ENCODE peak calls at places on chromosomes 2 and 18, in ten cellular contexts. T is suprapubic skin, X is Peyer's patch, L is OCI-LY7, Q is pancreas, H is upper lobe of left lung, I is SJSA1, J is IMR-90, K is heart left ventricle, M is fibroblast of lung. G is an unnamed sample. For H3K36me3, the result is how much of the 10 kb centered on the place peaks cover.

GRCh38 chr2:160432633-160433032 is 61.0 kb downstream of the RBMS1 start:
- DNase-seq in Q (no peak), K (no peak), T (no peak), L (no peak), J (peak), X (no peak), I (no peak), M (peak), H (no peak), G (no peak)

GRCh38 chr18:5542393-5543035 is 1.3 kb downstream of the EPB41L3 start:
- DNase-seq in K (peak), M (peak), X (no peak), Q (no peak), J (peak), T (peak), H (no peak), L (no peak), I (no peak), G (no peak)

GRCh38 chr18:37375181-37375580 is 190.4 kb downstream of the CELF4 start:
- DNase-seq in T (no peak), H (no peak), Q (no peak), I (no peak), X (no peak), K (no peak), J (no peak), M (no peak), L (no peak), G (no peak)

GRCh38 chr2:96770451-96770850 is 9.7 kb downstream of the CNNM4 start:
- DNase-seq in K (no peak), X (no peak), J (no peak), I (no peak), L (no peak), Q (no peak), T (no peak), H (no peak), M (no peak), G (no peak)

GRCh38 chr2:58460670-58461069 is 219.5 kb upstream of the FANCL start:
- DNase-seq in Q (no peak), I (no peak), L (no peak), T (no peak), M (no peak), H (no peak), J (no peak), X (no peak), K (no peak), G (no peak)

GRCh38 chr2:219532378-219532649 is 11.3 kb downstream of the CHPF start:
- DNase-seq in M (no peak), T (no peak), H (no peak), L (no peak), I (no peak), X (no peak), Q (no peak), K (no peak), J (no peak), G (no peak)

GRCh38 chr2:174561283-174562275 is 36.0 kb downstream of the WIPF1 start:
- DNase-seq in J (peak), I (no peak), M (peak), T (no peak), Q (peak), H (no peak), L (no peak), K (peak), X (no peak), G (no peak)

GRCh38 chr18:27447530-27447929 is 262.4 kb upstream of the CHST9 start:
- DNase-seq in L (no peak), I (no peak), T (no peak), K (no peak), J (no peak), Q (no peak), H (no peak), M (no peak), X (no peak), G (no peak)

GRCh38 chr2:96536445-96537065 is at the start of gene ARID5A:
- DNase-seq in T (peak), X (peak), K (peak), Q (peak), H (peak), J (peak), L (peak), M (peak), I (peak), G (peak)

GRCh38 chr2:74844752-74845151 is 10.8 kb downstream of the HK2 start:
- DNase-seq in J (no peak), I (no peak), M (no peak), X (no peak), K (no peak), L (no peak), Q (no peak), H (no peak), T (no peak), G (no peak)

GRCh38 chr2:173062806-173063205 is 12.8 kb upstream of the MAP3K20 start:
- DNase-seq in T (no peak), X (no peak), Q (no peak), I (no peak), K (no peak), M (no peak), H (no peak), L (no peak), J (peak), G (no peak)

GRCh38 chr2:226410212-226410611 is 389.4 kb downstream of the IRS1 start:
- DNase-seq in I (no peak), Q (no peak), H (no peak), X (no peak), K (no peak), M (peak), L (no peak), T (no peak), J (peak), G (no peak)

GRCh38 chr2:151051584-151052220 is 210.0 kb downstream of the RBM43 start:
- DNase-seq in X (no peak), M (peak), H (peak), Q (no peak), L (peak), I (peak), J (peak), T (no peak), K (peak), G (no peak)

GRCh38 chr2:147595200-147595599 is 249.6 kb upstream of the ACVR2A start:
- DNase-seq in H (no peak), X (no peak), T (no peak), J (no peak), M (no peak), K (peak), Q (no peak), I (no peak), L (no peak), G (no peak)

GRCh38 chr2:95024960-95025405 is 525 bp upstream of the MAL start:
- DNase-seq in X (no peak), I (no peak), L (no peak), J (no peak), Q (no peak), H (no peak), M (no peak), T (no peak), K (no peak), G (no peak)

GRCh38 chr18:77316013-77316412 is 66.4 kb downstream of the GALR1 start:
- DNase-seq in H (no peak), Q (no peak), I (no peak), K (no peak), M (no peak), L (no peak), T (no peak), J (no peak), X (no peak), G (no peak)

GRCh38 chr2:3172265-3172935 is 205.2 kb downstream of the EIPR1 start:
- DNase-seq in I (no peak), K (no peak), J (no peak), H (no peak), T (peak), M (no peak), X (no peak), Q (peak), L (no peak), G (no peak)

GRCh38 chr2:119947535-119947934 is 65.3 kb upstream of the EPB41L5 start:
- DNase-seq in J (no peak), H (peak), Q (no peak), L (no peak), I (no peak), T (no peak), K (no peak), M (no peak), X (no peak), G (no peak)

GRCh38 chr18:79877163-79878091 is 74.0 kb downstream of the SLC66A2 start:
- DNase-seq in T (peak), J (no peak), I (no peak), H (no peak), M (no peak), L (no peak), X (no peak), Q (peak), K (no peak), G (no peak)

GRCh38 chr18:59220784-59221765 is 1.1 kb downstream of the GRP start:
- DNase-seq in X (no peak), J (no peak), H (no peak), I (no peak), Q (peak), T (no peak), L (no peak), M (no peak), K (no peak), G (no peak)

GRCh38 chr2:28583899-28584553 is 88.2 kb downstream of the PLB1 start:
- DNase-seq in J (peak), T (peak), H (peak), Q (no peak), L (no peak), K (peak), X (no peak), I (peak), M (peak), G (no peak)

GRCh38 chr2:60602388-60602787 is 48.9 kb upstream of the BCL11A start:
- DNase-seq in J (no peak), Q (no peak), T (no peak), M (no peak), L (peak), H (no peak), I (no peak), X (no peak), K (no peak), G (no peak)

GRCh38 chr2:233851169-233851568 is 3.2 kb downstream of the HJURP start:
- DNase-seq in X (no peak), M (no peak), L (no peak), T (no peak), K (no peak), H (no peak), Q (no peak), J (no peak), I (no peak), G (no peak)

GRCh38 chr2:233848276-233848675 is 6.1 kb downstream of the HJURP start:
- DNase-seq in L (no peak), Q (no peak), H (no peak), I (no peak), J (no peak), M (no peak), X (no peak), K (no peak), T (no peak), G (no peak)

GRCh38 chr2:233850745-233851144 is 3.6 kb downstream of the HJURP start:
- DNase-seq in H (no peak), L (no peak), I (no peak), M (no peak), X (no peak), J (no peak), Q (no peak), K (no peak), T (no peak), G (no peak)

GRCh38 chr2:233852056-233852455 is 2.3 kb downstream of the HJURP start:
- DNase-seq in Q (no peak), I (no peak), J (no peak), X (no peak), T (no peak), K (no peak), L (no peak), M (no peak), H (no peak), G (no peak)

GRCh38 chr2:233849607-233850271 is 4.6 kb downstream of the HJURP start:
- DNase-seq in J (no peak), H (no peak), K (no peak), X (no peak), T (no peak), L (no peak), Q (no peak), M (no peak), I (no peak), G (no peak)
- H3K36me3 ChIP-seq in J (under half), H (under half), K (under half), X (under half), T (under half), L (half or more), Q (under half), M (under half), I (half or more), G (under half)

GRCh38 chr2:138094031-138094430 is 129.8 kb downstream of the HNMT start:
- DNase-seq in J (no peak), I (no peak), Q (no peak), L (no peak), H (no peak), M (no peak), X (no peak), T (no peak), K (no peak), G (no peak)
- H3K4me3 ChIP-seq in J (no peak), I (no peak), Q (no peak), L (no peak), H (no peak), M (no peak), X (no peak), T (no peak), K (no peak), G (no peak)

GRCh38 chr2:165057931-165058330 is 102.6 kb upstream of the SLC38A11 start:
- DNase-seq in J (no peak), H (no peak), L (no peak), K (no peak), I (no peak), Q (no peak), T (no peak), X (no peak), M (no peak), G (no peak)
- H3K27ac ChIP-seq in J (no peak), H (no peak), L (no peak), K (no peak), I (no peak), Q (no peak), T (no peak), X (no peak), M (no peak), G (no peak)

DNA sequence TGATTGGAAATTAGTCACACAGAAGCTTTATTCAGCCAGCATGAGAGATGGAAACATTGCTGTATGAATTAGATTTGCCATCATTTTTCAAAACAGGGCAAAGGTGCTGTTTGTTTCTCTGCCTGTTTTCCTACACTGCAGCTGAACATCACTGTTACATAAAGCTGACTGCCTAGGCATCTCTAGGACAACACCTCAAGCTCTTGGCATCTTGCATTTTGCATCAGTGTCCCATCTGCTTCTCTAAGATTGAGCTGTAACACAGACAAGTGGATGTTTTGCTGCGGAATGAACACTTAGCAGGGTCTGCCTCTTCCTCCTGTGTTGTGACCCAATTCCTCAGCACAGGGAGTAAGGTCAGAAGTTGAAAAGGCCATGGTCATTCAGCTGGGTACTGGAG is 4.9 kb downstream of the CCT7 start:
- DNase-seq in I (no peak), K (no peak), J (no peak), X (no peak), H (no peak), L (no peak), Q (no peak), M (no peak), T (no peak), G (no peak)
- H3K36me3 ChIP-seq in I (half or more), K (half or more), J (under half), X (under half), H (under half), L (half or more), Q (under half), M (under half), T (under half), G (under half)

GRCh38 chr2:64455031-64455332 is 1.0 kb downstream of the LGALSL start:
- DNase-seq in K (no peak), T (no peak), J (no peak), Q (no peak), H (no peak), X (no peak), L (no peak), I (no peak), M (no peak), G (no peak)

GRCh38 chr2:64453710-64454315 is at the start of gene LGALSL:
- DNase-seq in X (peak), L (peak), T (peak), M (peak), Q (peak), H (peak), J (peak), I (no peak), K (peak), G (peak)

GRCh38 chr2:64454316-64455030 is 511 bp downstream of the LGALSL start:
- DNase-seq in M (peak), K (peak), H (peak), Q (peak), T (peak), X (peak), I (peak), J (peak), L (peak), G (peak)

GRCh38 chr2:64456298-64456697 is 2.3 kb downstream of the LGALSL start:
- DNase-seq in L (no peak), J (no peak), Q (no peak), K (no peak), T (no peak), M (no peak), H (peak), X (no peak), I (no peak), G (no peak)

GRCh38 chr2:64455545-64455944 is 1.6 kb downstream of the LGALSL start:
- DNase-seq in I (no peak), H (no peak), M (no peak), L (no peak), X (no peak), T (no peak), J (no peak), Q (no peak), K (no peak), G (no peak)
- H3K4me3 ChIP-seq in I (no peak), H (peak), M (no peak), L (peak), X (peak), T (peak), J (no peak), Q (no peak), K (peak), G (no peak)

G was measured in CD8-positive, alpha-beta memory T cell.